ENCODE peak calls at places on chromosomes 7 and 10, in ten cellular contexts. X is T-cell; B is HEK293T; O is lung; V is COR-L47; N is bronchial epithelial cell; U is activated T-cell treated with anti-CD3 and anti-CD28 coated beads, Interleukin-2, amount 50 U/mL, for 24 hours; Y is germinal center; L is activated naive CD8-positive, alpha-beta T cell treated with anti-CD3 and anti-CD28 coated beads, Interleukin-2, amount 50 U/mL, for 24 hours; D is stimulated activated CD8-positive, alpha-beta memory T cell treated with anti-CD3 and anti-CD28 coated beads, Interleukin-12 subunit alpha, Interleukin-12 subunit beta, amount 100 ng/mL, for 4 hours. S is an unnamed sample.

GRCh38 chr7:115097175-115097671 is 175.3 kb downstream of the MDFIC start:
- DNase-seq in O (no peak), V (no peak), X (no peak), L (no peak), B (no peak), U (no peak), Y (no peak), D (no peak), N (peak), S (no peak)

GRCh38 chr10:12905067-12905466 is 96.4 kb downstream of the CCDC3 start:
- DNase-seq in X (no peak), V (no peak), N (no peak), O (no peak), Y (no peak), L (no peak), U (no peak), D (no peak), B (no peak), S (no peak)

GRCh38 chr10:77618117-77618516 is 19.5 kb downstream of the KCNMA1 start:
- DNase-seq in V (no peak), U (no peak), X (no peak), N (no peak), D (no peak), L (no peak), B (no peak), Y (no peak), O (no peak), S (no peak)

GRCh38 chr10:9081253-9081652 is 1026.8 kb downstream of the GATA3 start:
- DNase-seq in D (no peak), Y (no peak), O (no peak), N (peak), L (no peak), U (no peak), X (no peak), V (no peak), B (no peak), S (no peak)

GRCh38 chr10:132844069-132844809 is 58.3 kb upstream of the NKX6-2 start:
- DNase-seq in L (no peak), O (no peak), N (no peak), U (no peak), Y (no peak), V (no peak), B (no peak), D (no peak), X (no peak), S (no peak)

GRCh38 chr7:155166673-155167370 is 96.7 kb downstream of the HTR5A start:
- DNase-seq in D (no peak), U (no peak), L (no peak), V (no peak), X (no peak), Y (no peak), N (no peak), B (no peak), O (peak), S (no peak)

GRCh38 chr10:112792487-112793196 is 157.4 kb upstream of the TCF7L2 start:
- DNase-seq in N (peak), Y (no peak), X (no peak), D (no peak), V (no peak), U (no peak), O (no peak), B (peak), L (no peak), S (no peak)

GRCh38 chr10:69106900-69107511 is 17.0 kb upstream of the VPS26A start:
- DNase-seq in X (no peak), Y (no peak), B (no peak), L (no peak), D (no peak), N (no peak), V (no peak), O (no peak), U (no peak), S (no peak)

GRCh38 chr10:96023168-96023567 is 20.2 kb upstream of the CCNJ start:
- DNase-seq in U (no peak), D (no peak), L (no peak), Y (no peak), V (no peak), X (no peak), N (no peak), O (no peak), B (no peak), S (no peak)

S was measured in kidney glomerular epithelial cell.